ENCODE peak calls at places on chromosomes 5 and 9, in six cellular contexts. W is fibroblast of lung, H is heart right ventricle, O is psoas muscle, D is fibroblast of mammary gland, N is GM12878. X is an unnamed sample.

GRCh38 chr9:121736147-121736721 is 84.8 kb downstream of the DAB2IP start:
- DNase-seq in H (peak), D (no peak), N (no peak), O (peak), W (peak), X (no peak)

GRCh38 chr5:144697847-144698262 is 527.2 kb downstream of the KCTD16 start:
- DNase-seq in W (peak), D (peak), N (no peak), H (no peak), O (no peak), X (peak)

GRCh38 chr9:131812116-131812790 is 72.4 kb upstream of the RAPGEF1 start:
- DNase-seq in H (no peak), O (no peak), W (no peak), D (no peak), N (no peak), X (no peak)

GRCh38 chr5:87113848-87114247 is 153.8 kb upstream of the RASA1 start:
- DNase-seq in H (no peak), O (no peak), D (peak), N (no peak), W (peak), X (peak)

GRCh38 chr9:19481471-19481870 is 72.7 kb downstream of the ACER2 start:
- DNase-seq in W (no peak), O (no peak), H (peak), N (no peak), D (no peak), X (peak)

GRCh38 chr5:42858709-42859108 is 47.0 kb upstream of the SELENOP start:
- DNase-seq in H (no peak), W (peak), N (no peak), D (no peak), O (no peak), X (no peak)

GRCh38 chr5:180439911-180440769 is 54.0 kb upstream of the CNOT6 start:
- DNase-seq in W (no peak), D (no peak), O (no peak), H (no peak), N (no peak), X (no peak)

GRCh38 chr5:132065351-132065937 is 5.0 kb downstream of the IL3 start:
- DNase-seq in N (peak), H (peak), W (peak), D (peak), O (peak), X (peak)

GRCh38 chr5:95901676-95902646 is 59.7 kb downstream of the ELL2 start:
- DNase-seq in W (peak), H (no peak), D (peak), O (no peak), N (no peak), X (peak)

GRCh38 chr5:60604771-60605170 is 95.2 kb downstream of the DEPDC1B start:
- DNase-seq in W (no peak), O (no peak), H (no peak), N (no peak), D (peak), X (peak)

GRCh38 chr9:15717290-15717689 is 164.4 kb downstream of the CCDC171 start:
- DNase-seq in N (no peak), O (no peak), D (no peak), H (no peak), W (no peak), X (no peak)

GRCh38 chr5:172544371-172545120 is 90.2 kb upstream of the SH3PXD2B start:
- DNase-seq in W (no peak), H (no peak), N (no peak), D (no peak), O (no peak), X (no peak)

GRCh38 chr9:23538060-23538387 is 288.0 kb downstream of the ELAVL2 start:
- DNase-seq in W (no peak), N (no peak), D (no peak), O (no peak), H (no peak), X (no peak)

GRCh38 chr9:97710356-97711222 is 13.4 kb upstream of the XPA start:
- DNase-seq in H (peak), N (no peak), D (peak), O (no peak), W (peak), X (peak)

GRCh38 chr9:135890190-135890861 is 17.0 kb downstream of the CAMSAP1 start:
- DNase-seq in H (no peak), O (no peak), W (no peak), N (no peak), D (no peak), X (no peak)

GRCh38 chr5:14777187-14777586 is 94.4 kb downstream of the ANKH start:
- DNase-seq in H (no peak), N (no peak), O (no peak), W (peak), D (no peak), X (no peak)

GRCh38 chr5:135240781-135241360 is 158.2 kb downstream of the MACROH2A1 start:
- DNase-seq in W (no peak), O (no peak), H (no peak), D (no peak), N (no peak), X (no peak)

GRCh38 chr5:146510528-146510927 is 5.5 kb downstream of the GPR151 start:
- DNase-seq in W (peak), N (no peak), H (no peak), D (peak), O (no peak), X (peak)

GRCh38 chr5:17277907-17278306 is 60.5 kb downstream of the BASP1 start:
- DNase-seq in N (no peak), O (no peak), H (no peak), D (no peak), W (no peak), X (no peak)

GRCh38 chr5:147398860-147399259 is 111.0 kb downstream of the DPYSL3 start:
- DNase-seq in H (no peak), W (peak), N (no peak), O (no peak), D (peak), X (no peak)

GRCh38 chr5:65861830-65862241 is 64.5 kb upstream of the ERBIN start:
- DNase-seq in D (peak), O (no peak), H (no peak), N (no peak), W (peak), X (peak)

GRCh38 chr5:97019435-97020117 is 83.7 kb downstream of the LNPEP start:
- DNase-seq in N (no peak), O (no peak), W (peak), D (no peak), H (no peak), X (peak)

GRCh38 chr5:81665795-81666194 is 85.1 kb downstream of the SSBP2 start:
- DNase-seq in H (no peak), N (no peak), W (no peak), D (no peak), O (no peak), X (no peak)

GRCh38 chr5:34621280-34622045 is 34.7 kb upstream of the RAI14 start:
- DNase-seq in W (peak), O (no peak), N (no peak), H (no peak), D (no peak), X (peak)

GRCh38 chr5:147369742-147370374 is 135.0 kb downstream of the STK32A start:
- DNase-seq in H (no peak), N (no peak), W (no peak), D (peak), O (no peak), X (peak)

GRCh38 chr5:169803077-169803981 is 166.3 kb downstream of the DOCK2 start:
- DNase-seq in O (no peak), N (no peak), W (peak), H (peak), D (peak), X (peak)

GRCh38 chr5:154138701-154139100 is 51.8 kb upstream of the GALNT10 start:
- DNase-seq in H (peak), D (peak), W (peak), N (no peak), O (no peak), X (peak)

GRCh38 chr5:143213231-143213850 is 190.1 kb downstream of the NR3C1 start:
- DNase-seq in W (peak), N (no peak), D (peak), O (no peak), H (no peak), X (no peak)

GRCh38 chr5:71957431-71957934 is 149.8 kb upstream of the MAP1B start:
- DNase-seq in H (no peak), N (no peak), D (no peak), W (no peak), O (no peak), X (no peak)

GRCh38 chr9:76882686-76883085 is 23.2 kb downstream of the PRUNE2 start:
- DNase-seq in W (no peak), D (no peak), H (no peak), O (no peak), N (peak), X (no peak)

GRCh38 chr9:127566351-127567001 is 45.6 kb upstream of the STXBP1 start:
- DNase-seq in H (no peak), D (no peak), W (no peak), N (no peak), O (no peak), X (no peak)

GRCh38 chr5:135058326-135058725 is 24.3 kb upstream of the PITX1 start:
- DNase-seq in D (no peak), N (no peak), O (peak), H (no peak), W (peak), X (no peak)

GRCh38 chr9:98121096-98121495 is 2.1 kb upstream of the TRIM14 start:
- DNase-seq in O (no peak), H (no peak), W (no peak), D (peak), N (no peak), X (peak)

DNA sequence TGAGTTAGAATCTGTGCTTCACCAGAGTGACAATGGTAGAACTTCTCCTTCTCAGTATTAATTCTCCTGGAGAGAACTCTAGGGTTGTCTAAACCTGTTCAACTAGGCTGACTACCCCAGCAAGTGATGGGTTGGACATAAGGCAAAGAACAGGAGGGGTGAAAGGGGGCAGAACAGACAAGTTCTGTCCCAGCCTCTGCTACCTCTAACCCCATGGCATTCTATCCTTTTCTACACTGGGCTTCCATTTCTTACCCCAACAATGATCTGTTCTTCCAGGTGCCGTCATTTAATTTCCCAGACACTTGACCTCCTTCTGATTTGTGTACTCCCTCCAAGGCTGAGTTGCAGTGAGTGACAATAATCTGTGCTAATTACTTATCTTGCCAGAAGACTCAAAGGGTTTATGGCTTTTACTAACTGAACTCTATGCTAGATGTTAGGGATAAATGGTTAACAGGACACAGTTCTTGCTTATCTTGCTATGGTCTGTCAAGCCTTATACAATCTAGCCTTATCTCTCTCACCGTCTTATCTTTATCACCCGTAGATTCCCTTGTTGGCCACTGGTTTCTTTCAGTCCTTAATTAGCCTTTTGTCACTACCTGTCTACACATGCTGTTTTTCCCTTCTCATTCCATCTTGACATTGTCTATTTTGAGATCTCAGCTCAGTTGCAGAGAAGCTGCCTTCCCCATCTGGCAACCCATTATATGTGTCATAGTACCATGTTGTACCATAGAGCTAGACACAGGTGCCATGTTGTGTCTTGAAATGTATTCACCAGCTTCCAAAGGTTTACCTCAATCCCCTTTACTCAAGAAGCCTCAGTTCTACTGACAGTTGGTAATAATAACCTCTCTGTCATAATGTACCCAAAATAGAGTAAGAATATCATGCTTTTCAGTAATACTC is 10.0 kb upstream of the MATR3 start:
- DNase-seq in N (no peak), W (no peak), H (no peak), O (no peak), D (no peak), X (no peak)
- H3K4me3 ChIP-seq in N (no peak), W (no peak), H (no peak), O (no peak), D (no peak), X (no peak)

GRCh38 chr5:75046366-75047142 is 5.8 kb downstream of the GCNT4 start:
- DNase-seq in H (no peak), D (no peak), W (no peak), O (no peak), N (no peak), X (peak)
- H3K4me3 ChIP-seq in H (no peak), D (no peak), W (no peak), O (no peak), N (no peak), X (no peak)

GRCh38 chr5:149425729-149426128 is 46.6 kb upstream of the IL17B start:
- DNase-seq in N (no peak), H (no peak), W (no peak), D (no peak), O (no peak), X (no peak)

GRCh38 chr5:149422429-149423286 is 43.6 kb upstream of the IL17B start:
- DNase-seq in N (no peak), W (peak), H (peak), O (peak), D (peak), X (peak)

GRCh38 chr5:149424371-149425315 is 45.6 kb upstream of the IL17B start:
- DNase-seq in N (no peak), W (peak), H (no peak), D (no peak), O (peak), X (no peak)

GRCh38 chr5:149421834-149422233 is 42.7 kb upstream of the IL17B start:
- DNase-seq in O (no peak), H (no peak), D (peak), W (no peak), N (no peak), X (peak)

GRCh38 chr5:149423287-149424268 is 44.5 kb upstream of the IL17B start:
- DNase-seq in O (peak), N (no peak), W (peak), H (peak), D (no peak), X (peak)
- H3K4me3 ChIP-seq in O (no peak), N (no peak), W (no peak), H (peak), D (no peak), X (no peak)

DNA sequence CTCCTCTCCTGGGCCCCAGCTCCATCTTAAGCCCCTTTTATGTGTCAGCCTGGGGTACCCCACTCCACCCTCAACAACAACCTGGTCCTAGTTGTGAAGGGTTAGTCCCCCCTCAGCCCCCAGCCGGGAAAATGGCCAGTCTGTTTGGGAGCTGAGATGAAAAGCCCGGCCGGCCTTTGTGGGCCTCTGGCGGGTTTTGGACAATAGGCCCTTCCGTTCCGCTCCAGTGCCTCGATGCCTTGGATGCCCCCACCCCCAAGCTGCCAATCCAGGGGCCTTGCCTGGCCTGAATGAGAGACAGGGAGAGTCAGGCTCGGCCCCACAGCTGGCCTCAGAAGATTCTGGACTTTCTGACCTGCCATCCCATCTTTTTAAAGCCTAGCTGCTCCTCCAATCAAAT is 9.2 kb downstream of the CNTFR start:
- DNase-seq in D (no peak), H (no peak), W (no peak), O (no peak), N (no peak), X (no peak)
- H3K4me3 ChIP-seq in D (no peak), H (no peak), W (no peak), O (no peak), N (no peak), X (no peak)

GRCh38 chr5:150022163-150022540 is 21.6 kb downstream of the HMGXB3 start:
- DNase-seq in O (no peak), D (peak), H (peak), W (peak), N (no peak), X (peak)
- H3K4me3 ChIP-seq in O (peak), D (no peak), H (no peak), W (no peak), N (no peak), X (no peak)

DNA sequence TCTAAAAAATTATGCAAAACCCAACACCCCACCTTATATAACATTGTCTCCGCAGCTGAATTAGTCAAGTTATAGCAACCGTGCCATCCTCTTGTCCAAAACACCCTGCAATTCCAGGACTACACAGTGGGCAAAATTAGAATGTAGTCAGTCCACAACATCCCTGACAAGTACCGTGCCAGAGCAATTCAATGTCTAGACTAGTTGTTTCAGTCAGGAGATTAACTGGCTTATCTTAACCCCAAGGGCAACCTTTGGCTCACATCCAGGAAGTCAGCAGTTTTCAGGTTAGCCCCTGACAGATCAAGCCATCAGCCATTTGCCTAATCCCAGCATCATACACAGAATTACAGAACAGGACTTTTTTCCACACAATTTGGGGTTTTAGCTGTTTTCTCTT is 240.8 kb upstream of the TMEM161B start:
- DNase-seq in D (no peak), H (no peak), N (no peak), O (no peak), W (no peak), X (no peak)
- H3K4me3 ChIP-seq in D (no peak), H (no peak), N (no peak), O (no peak), W (no peak), X (no peak)

GRCh38 chr9:93321220-93321610 is 130.3 kb upstream of the FAM120A start:
- DNase-seq in D (no peak), O (no peak), H (no peak), N (no peak), W (no peak), X (no peak)
- H3K4me3 ChIP-seq in D (no peak), O (no peak), H (no peak), N (no peak), W (no peak), X (no peak)

GRCh38 chr9:2691212-2691611 is 26.1 kb upstream of the KCNV2 start:
- DNase-seq in D (peak), N (no peak), W (no peak), O (no peak), H (no peak), X (no peak)

GRCh38 chr9:2686884-2687283 is 30.4 kb upstream of the KCNV2 start:
- DNase-seq in O (no peak), N (no peak), H (no peak), D (no peak), W (no peak), X (no peak)

GRCh38 chr9:2691626-2692025 is 25.7 kb upstream of the KCNV2 start:
- DNase-seq in N (no peak), W (peak), O (no peak), D (peak), H (no peak), X (peak)

DNA sequence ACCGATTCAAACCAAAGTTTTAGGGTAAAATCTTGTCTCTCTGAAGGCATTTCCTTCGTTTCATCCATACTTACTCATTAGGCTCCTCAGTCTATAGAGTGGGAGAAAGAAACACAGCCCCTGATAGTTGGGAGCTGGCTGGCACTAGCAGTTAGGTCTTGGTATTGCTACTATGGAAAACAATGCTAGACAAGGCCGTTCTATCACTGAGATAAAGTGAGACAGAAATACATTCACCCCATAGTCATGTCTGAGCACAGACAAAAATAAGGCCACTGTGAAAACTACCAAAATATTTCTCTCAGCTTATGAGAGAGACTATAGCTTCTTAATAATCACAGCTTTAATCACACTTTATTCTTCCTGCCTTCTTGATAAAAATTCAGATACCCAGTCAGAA is 28.7 kb upstream of the KCNV2 start:
- DNase-seq in W (no peak), O (no peak), D (no peak), H (no peak), N (no peak), X (no peak)
- H3K4me3 ChIP-seq in W (no peak), O (no peak), D (no peak), H (no peak), N (no peak), X (no peak)

GRCh38 chr5:470961-471749 is 28.2 kb downstream of the EXOC3 start:
- DNase-seq in N (no peak), O (peak), H (no peak), W (no peak), D (peak), X (no peak)
- H3K4me3 ChIP-seq in N (peak), O (peak), H (no peak), W (no peak), D (peak), X (no peak)